ENCODE peak calls at places on chromosomes 1 and 21, in seven cellular contexts. One of them, this sample, is unnamed.

GRCh38 chr1:200887772-200888348 is 6.8 kb upstream of the INAVA start:
- ATAC-seq in stimulated activated naive CD8-positive, alpha-beta T cell treated with anti-CD3 and anti-CD28 coated beads, Interleukin-15, amount 100 ng/mL, for 72 hours: peak; percentile 48
- ATAC-seq in activated B cell treated with CpG ODN at 0.5 μM for 24 hours: no peak
- ATAC-seq in gastrocnemius medialis: no peak
- ATAC-seq in right cardiac atrium: no peak
- ATAC-seq in lower lobe of right lung: no peak
- ATAC-seq in activated CD4-positive, alpha-beta T cell treated with anti-CD3 and anti-CD28 coated beads for 36 hours: no peak
- ATAC-seq in this sample: no peak

GRCh38 chr1:220056374-220056773 is 10.1 kb upstream of the EPRS1 start:
- ATAC-seq in stimulated activated naive CD8-positive, alpha-beta T cell treated with anti-CD3 and anti-CD28 coated beads, Interleukin-15, amount 100 ng/mL, for 72 hours: peak; percentile 52
- ATAC-seq in activated B cell treated with CpG ODN at 0.5 μM for 24 hours: no peak
- ATAC-seq in gastrocnemius medialis: no peak
- ATAC-seq in right cardiac atrium: no peak
- ATAC-seq in lower lobe of right lung: no peak
- ATAC-seq in activated CD4-positive, alpha-beta T cell treated with anti-CD3 and anti-CD28 coated beads for 36 hours: no peak
- ATAC-seq in this sample: no peak

GRCh38 chr21:42248783-42249597 is 30.1 kb downstream of the ABCG1 start:
- ATAC-seq in stimulated activated naive CD8-positive, alpha-beta T cell treated with anti-CD3 and anti-CD28 coated beads, Interleukin-15, amount 100 ng/mL, for 72 hours: no peak
- ATAC-seq in activated B cell treated with CpG ODN at 0.5 μM for 24 hours: peak; percentile 92
- ATAC-seq in gastrocnemius medialis: no peak
- ATAC-seq in right cardiac atrium: no peak
- ATAC-seq in lower lobe of right lung: no peak
- ATAC-seq in activated CD4-positive, alpha-beta T cell treated with anti-CD3 and anti-CD28 coated beads for 36 hours: no peak
- ATAC-seq in this sample: no peak

GRCh38 chr21:28235169-28235892 is 757.3 kb downstream of the LTN1 start:
- ATAC-seq in stimulated activated naive CD8-positive, alpha-beta T cell treated with anti-CD3 and anti-CD28 coated beads, Interleukin-15, amount 100 ng/mL, for 72 hours: peak; percentile 37
- ATAC-seq in activated B cell treated with CpG ODN at 0.5 μM for 24 hours: no peak
- ATAC-seq in gastrocnemius medialis: no peak
- ATAC-seq in right cardiac atrium: peak; percentile 75
- ATAC-seq in lower lobe of right lung: peak; percentile 66
- ATAC-seq in activated CD4-positive, alpha-beta T cell treated with anti-CD3 and anti-CD28 coated beads for 36 hours: no peak
- ATAC-seq in this sample: peak; percentile 61

GRCh38 chr1:240804475-240804874 is 192.5 kb upstream of the GREM2 start:
- ATAC-seq in stimulated activated naive CD8-positive, alpha-beta T cell treated with anti-CD3 and anti-CD28 coated beads, Interleukin-15, amount 100 ng/mL, for 72 hours: no peak
- ATAC-seq in activated B cell treated with CpG ODN at 0.5 μM for 24 hours: no peak
- ATAC-seq in gastrocnemius medialis: no peak
- ATAC-seq in right cardiac atrium: no peak
- ATAC-seq in lower lobe of right lung: no peak
- ATAC-seq in activated CD4-positive, alpha-beta T cell treated with anti-CD3 and anti-CD28 coated beads for 36 hours: no peak
- ATAC-seq in this sample: no peak

GRCh38 chr1:224065455-224065854 is 48.5 kb upstream of the FBXO28 start:
- ATAC-seq in stimulated activated naive CD8-positive, alpha-beta T cell treated with anti-CD3 and anti-CD28 coated beads, Interleukin-15, amount 100 ng/mL, for 72 hours: no peak
- ATAC-seq in activated B cell treated with CpG ODN at 0.5 μM for 24 hours: no peak
- ATAC-seq in gastrocnemius medialis: no peak
- ATAC-seq in right cardiac atrium: no peak
- ATAC-seq in lower lobe of right lung: peak; percentile 54
- ATAC-seq in activated CD4-positive, alpha-beta T cell treated with anti-CD3 and anti-CD28 coated beads for 36 hours: no peak
- ATAC-seq in this sample: no peak

GRCh38 chr1:154406572-154406879 is 1.4 kb downstream of the IL6R start:
- ATAC-seq in stimulated activated naive CD8-positive, alpha-beta T cell treated with anti-CD3 and anti-CD28 coated beads, Interleukin-15, amount 100 ng/mL, for 72 hours: no peak
- ATAC-seq in activated B cell treated with CpG ODN at 0.5 μM for 24 hours: no peak
- ATAC-seq in gastrocnemius medialis: peak; percentile 73
- ATAC-seq in right cardiac atrium: no peak
- ATAC-seq in lower lobe of right lung: peak; percentile 1
- ATAC-seq in activated CD4-positive, alpha-beta T cell treated with anti-CD3 and anti-CD28 coated beads for 36 hours: no peak
- ATAC-seq in this sample: no peak

GRCh38 chr1:184743062-184743756 is 11.4 kb downstream of the EDEM3 start:
- ATAC-seq in stimulated activated naive CD8-positive, alpha-beta T cell treated with anti-CD3 and anti-CD28 coated beads, Interleukin-15, amount 100 ng/mL, for 72 hours: peak; percentile 98
- ATAC-seq in activated B cell treated with CpG ODN at 0.5 μM for 24 hours: no peak
- ATAC-seq in gastrocnemius medialis: no peak
- ATAC-seq in right cardiac atrium: no peak
- ATAC-seq in lower lobe of right lung: no peak
- ATAC-seq in activated CD4-positive, alpha-beta T cell treated with anti-CD3 and anti-CD28 coated beads for 36 hours: peak; percentile 90
- ATAC-seq in this sample: no peak

GRCh38 chr1:76288758-76289483 is 214.4 kb downstream of the ST6GALNAC3 start:
- ATAC-seq in stimulated activated naive CD8-positive, alpha-beta T cell treated with anti-CD3 and anti-CD28 coated beads, Interleukin-15, amount 100 ng/mL, for 72 hours: peak; percentile 71
- ATAC-seq in activated B cell treated with CpG ODN at 0.5 μM for 24 hours: no peak
- ATAC-seq in gastrocnemius medialis: no peak
- ATAC-seq in right cardiac atrium: no peak
- ATAC-seq in lower lobe of right lung: no peak
- ATAC-seq in activated CD4-positive, alpha-beta T cell treated with anti-CD3 and anti-CD28 coated beads for 36 hours: peak; percentile 31
- ATAC-seq in this sample: no peak

GRCh38 chr1:58619286-58620054 is 42.4 kb upstream of the TACSTD2 start:
- ATAC-seq in stimulated activated naive CD8-positive, alpha-beta T cell treated with anti-CD3 and anti-CD28 coated beads, Interleukin-15, amount 100 ng/mL, for 72 hours: no peak
- ATAC-seq in activated B cell treated with CpG ODN at 0.5 μM for 24 hours: no peak
- ATAC-seq in gastrocnemius medialis: peak; percentile 48
- ATAC-seq in right cardiac atrium: peak; percentile 84
- ATAC-seq in lower lobe of right lung: peak; percentile 26
- ATAC-seq in activated CD4-positive, alpha-beta T cell treated with anti-CD3 and anti-CD28 coated beads for 36 hours: no peak
- ATAC-seq in this sample: no peak

GRCh38 chr1:212514782-212515181 is 82.1 kb downstream of the NENF start:
- ATAC-seq in stimulated activated naive CD8-positive, alpha-beta T cell treated with anti-CD3 and anti-CD28 coated beads, Interleukin-15, amount 100 ng/mL, for 72 hours: peak; percentile 58
- ATAC-seq in activated B cell treated with CpG ODN at 0.5 μM for 24 hours: peak; percentile 37
- ATAC-seq in gastrocnemius medialis: no peak
- ATAC-seq in right cardiac atrium: peak; percentile 46
- ATAC-seq in lower lobe of right lung: peak; percentile 54
- ATAC-seq in activated CD4-positive, alpha-beta T cell treated with anti-CD3 and anti-CD28 coated beads for 36 hours: no peak
- ATAC-seq in this sample: peak; percentile 51

GRCh38 chr1:165161130-165161529 is 195.4 kb downstream of the LMX1A start:
- ATAC-seq in stimulated activated naive CD8-positive, alpha-beta T cell treated with anti-CD3 and anti-CD28 coated beads, Interleukin-15, amount 100 ng/mL, for 72 hours: no peak
- ATAC-seq in activated B cell treated with CpG ODN at 0.5 μM for 24 hours: no peak
- ATAC-seq in gastrocnemius medialis: no peak
- ATAC-seq in right cardiac atrium: no peak
- ATAC-seq in lower lobe of right lung: no peak
- ATAC-seq in activated CD4-positive, alpha-beta T cell treated with anti-CD3 and anti-CD28 coated beads for 36 hours: no peak
- ATAC-seq in this sample: no peak

GRCh38 chr1:155218854-155219591 is 10.5 kb downstream of the MTX1 start:
- ATAC-seq in stimulated activated naive CD8-positive, alpha-beta T cell treated with anti-CD3 and anti-CD28 coated beads, Interleukin-15, amount 100 ng/mL, for 72 hours: peak; percentile 12
- ATAC-seq in activated B cell treated with CpG ODN at 0.5 μM for 24 hours: no peak
- ATAC-seq in gastrocnemius medialis: peak; percentile 80
- ATAC-seq in right cardiac atrium: peak; percentile 71
- ATAC-seq in lower lobe of right lung: peak; percentile 76
- ATAC-seq in activated CD4-positive, alpha-beta T cell treated with anti-CD3 and anti-CD28 coated beads for 36 hours: peak; percentile 52
- ATAC-seq in this sample: peak; percentile 60

GRCh38 chr1:100794719-100795645 is 75.4 kb downstream of the VCAM1 start:
- ATAC-seq in stimulated activated naive CD8-positive, alpha-beta T cell treated with anti-CD3 and anti-CD28 coated beads, Interleukin-15, amount 100 ng/mL, for 72 hours: no peak
- ATAC-seq in activated B cell treated with CpG ODN at 0.5 μM for 24 hours: no peak
- ATAC-seq in gastrocnemius medialis: no peak
- ATAC-seq in right cardiac atrium: no peak
- ATAC-seq in lower lobe of right lung: no peak
- ATAC-seq in activated CD4-positive, alpha-beta T cell treated with anti-CD3 and anti-CD28 coated beads for 36 hours: no peak
- ATAC-seq in this sample: no peak

GRCh38 chr21:42538479-42539275 is 25.0 kb downstream of the SLC37A1 start:
- ATAC-seq in stimulated activated naive CD8-positive, alpha-beta T cell treated with anti-CD3 and anti-CD28 coated beads, Interleukin-15, amount 100 ng/mL, for 72 hours: no peak
- ATAC-seq in activated B cell treated with CpG ODN at 0.5 μM for 24 hours: no peak
- ATAC-seq in gastrocnemius medialis: no peak
- ATAC-seq in right cardiac atrium: no peak
- ATAC-seq in lower lobe of right lung: no peak
- ATAC-seq in activated CD4-positive, alpha-beta T cell treated with anti-CD3 and anti-CD28 coated beads for 36 hours: no peak
- ATAC-seq in this sample: no peak

GRCh38 chr1:42824481-42825057 is 7.4 kb upstream of the SVBP start:
- ATAC-seq in stimulated activated naive CD8-positive, alpha-beta T cell treated with anti-CD3 and anti-CD28 coated beads, Interleukin-15, amount 100 ng/mL, for 72 hours: no peak
- ATAC-seq in activated B cell treated with CpG ODN at 0.5 μM for 24 hours: no peak
- ATAC-seq in gastrocnemius medialis: no peak
- ATAC-seq in right cardiac atrium: no peak
- ATAC-seq in lower lobe of right lung: no peak
- ATAC-seq in activated CD4-positive, alpha-beta T cell treated with anti-CD3 and anti-CD28 coated beads for 36 hours: no peak
- ATAC-seq in this sample: no peak

GRCh38 chr1:230113605-230114241 is 46.7 kb downstream of the GALNT2 start:
- ATAC-seq in stimulated activated naive CD8-positive, alpha-beta T cell treated with anti-CD3 and anti-CD28 coated beads, Interleukin-15, amount 100 ng/mL, for 72 hours: no peak
- ATAC-seq in activated B cell treated with CpG ODN at 0.5 μM for 24 hours: no peak
- ATAC-seq in gastrocnemius medialis: peak; percentile 78
- ATAC-seq in right cardiac atrium: peak; percentile 90
- ATAC-seq in lower lobe of right lung: peak; percentile 82
- ATAC-seq in activated CD4-positive, alpha-beta T cell treated with anti-CD3 and anti-CD28 coated beads for 36 hours: no peak
- ATAC-seq in this sample: peak; percentile 63

GRCh38 chr21:45699251-45699942 is 55.9 kb downstream of the PCBP3 start:
- ATAC-seq in stimulated activated naive CD8-positive, alpha-beta T cell treated with anti-CD3 and anti-CD28 coated beads, Interleukin-15, amount 100 ng/mL, for 72 hours: peak; percentile 83
- ATAC-seq in activated B cell treated with CpG ODN at 0.5 μM for 24 hours: no peak
- ATAC-seq in gastrocnemius medialis: no peak
- ATAC-seq in right cardiac atrium: no peak
- ATAC-seq in lower lobe of right lung: no peak
- ATAC-seq in activated CD4-positive, alpha-beta T cell treated with anti-CD3 and anti-CD28 coated beads for 36 hours: peak; percentile 78
- ATAC-seq in this sample: no peak

GRCh38 chr1:64744492-64745180 is at the start of gene RAVER2:
- ATAC-seq in stimulated activated naive CD8-positive, alpha-beta T cell treated with anti-CD3 and anti-CD28 coated beads, Interleukin-15, amount 100 ng/mL, for 72 hours: peak; percentile 85
- ATAC-seq in activated B cell treated with CpG ODN at 0.5 μM for 24 hours: peak; percentile 79
- ATAC-seq in gastrocnemius medialis: peak; percentile 68
- ATAC-seq in right cardiac atrium: peak; percentile 93
- ATAC-seq in lower lobe of right lung: peak; percentile 92
- ATAC-seq in activated CD4-positive, alpha-beta T cell treated with anti-CD3 and anti-CD28 coated beads for 36 hours: peak; percentile 79
- ATAC-seq in this sample: peak; percentile 94

GRCh38 chr1:89754518-89754917 is 66.3 kb upstream of the LRRC8D start:
- ATAC-seq in stimulated activated naive CD8-positive, alpha-beta T cell treated with anti-CD3 and anti-CD28 coated beads, Interleukin-15, amount 100 ng/mL, for 72 hours: peak; percentile 65
- ATAC-seq in activated B cell treated with CpG ODN at 0.5 μM for 24 hours: no peak
- ATAC-seq in gastrocnemius medialis: no peak
- ATAC-seq in right cardiac atrium: peak; percentile 31
- ATAC-seq in lower lobe of right lung: peak; percentile 63
- ATAC-seq in activated CD4-positive, alpha-beta T cell treated with anti-CD3 and anti-CD28 coated beads for 36 hours: peak; percentile 45
- ATAC-seq in this sample: no peak

GRCh38 chr1:46396429-46397398 is 2.6 kb downstream of the FAAH start:
- ATAC-seq in stimulated activated naive CD8-positive, alpha-beta T cell treated with anti-CD3 and anti-CD28 coated beads, Interleukin-15, amount 100 ng/mL, for 72 hours: no peak
- ATAC-seq in activated B cell treated with CpG ODN at 0.5 μM for 24 hours: no peak
- ATAC-seq in gastrocnemius medialis: no peak
- ATAC-seq in right cardiac atrium: peak; percentile 20
- ATAC-seq in lower lobe of right lung: no peak
- ATAC-seq in activated CD4-positive, alpha-beta T cell treated with anti-CD3 and anti-CD28 coated beads for 36 hours: no peak
- ATAC-seq in this sample: no peak

GRCh38 chr1:206524739-206525364 is 17.5 kb downstream of the RASSF5 start:
- ATAC-seq in stimulated activated naive CD8-positive, alpha-beta T cell treated with anti-CD3 and anti-CD28 coated beads, Interleukin-15, amount 100 ng/mL, for 72 hours: peak; percentile 49
- ATAC-seq in activated B cell treated with CpG ODN at 0.5 μM for 24 hours: peak; percentile 14
- ATAC-seq in gastrocnemius medialis: no peak
- ATAC-seq in right cardiac atrium: peak; percentile 33
- ATAC-seq in lower lobe of right lung: no peak
- ATAC-seq in activated CD4-positive, alpha-beta T cell treated with anti-CD3 and anti-CD28 coated beads for 36 hours: peak; percentile 73
- ATAC-seq in this sample: no peak

GRCh38 chr1:214574598-214575411 is 23.4 kb upstream of the PTPN14 start:
- ATAC-seq in stimulated activated naive CD8-positive, alpha-beta T cell treated with anti-CD3 and anti-CD28 coated beads, Interleukin-15, amount 100 ng/mL, for 72 hours: no peak
- ATAC-seq in activated B cell treated with CpG ODN at 0.5 μM for 24 hours: no peak
- ATAC-seq in gastrocnemius medialis: no peak
- ATAC-seq in right cardiac atrium: no peak
- ATAC-seq in lower lobe of right lung: no peak
- ATAC-seq in activated CD4-positive, alpha-beta T cell treated with anti-CD3 and anti-CD28 coated beads for 36 hours: no peak
- ATAC-seq in this sample: no peak

GRCh38 chr1:18110968-18111367 is 3.4 kb downstream of the IGSF21 start:
- ATAC-seq in stimulated activated naive CD8-positive, alpha-beta T cell treated with anti-CD3 and anti-CD28 coated beads, Interleukin-15, amount 100 ng/mL, for 72 hours: peak; percentile 58
- ATAC-seq in activated B cell treated with CpG ODN at 0.5 μM for 24 hours: no peak
- ATAC-seq in gastrocnemius medialis: no peak
- ATAC-seq in right cardiac atrium: peak; percentile 28
- ATAC-seq in lower lobe of right lung: peak; percentile 18
- ATAC-seq in activated CD4-positive, alpha-beta T cell treated with anti-CD3 and anti-CD28 coated beads for 36 hours: peak; percentile 75
- ATAC-seq in this sample: no peak

GRCh38 chr1:41767534-41767933 is 151.2 kb downstream of the HIVEP3 start:
- ATAC-seq in stimulated activated naive CD8-positive, alpha-beta T cell treated with anti-CD3 and anti-CD28 coated beads, Interleukin-15, amount 100 ng/mL, for 72 hours: no peak
- ATAC-seq in activated B cell treated with CpG ODN at 0.5 μM for 24 hours: no peak
- ATAC-seq in gastrocnemius medialis: no peak
- ATAC-seq in right cardiac atrium: no peak
- ATAC-seq in lower lobe of right lung: peak; percentile 46
- ATAC-seq in activated CD4-positive, alpha-beta T cell treated with anti-CD3 and anti-CD28 coated beads for 36 hours: no peak
- ATAC-seq in this sample: no peak

GRCh38 chr1:42311138-42311537 is 23.9 kb downstream of the FOXJ3 start:
- ATAC-seq in stimulated activated naive CD8-positive, alpha-beta T cell treated with anti-CD3 and anti-CD28 coated beads, Interleukin-15, amount 100 ng/mL, for 72 hours: no peak
- ATAC-seq in activated B cell treated with CpG ODN at 0.5 μM for 24 hours: no peak
- ATAC-seq in gastrocnemius medialis: no peak
- ATAC-seq in right cardiac atrium: no peak
- ATAC-seq in lower lobe of right lung: no peak
- ATAC-seq in activated CD4-positive, alpha-beta T cell treated with anti-CD3 and anti-CD28 coated beads for 36 hours: peak; percentile 87
- ATAC-seq in this sample: no peak

GRCh38 chr21:32298148-32298559 is 501 bp upstream of the MRAP start:
- ATAC-seq in stimulated activated naive CD8-positive, alpha-beta T cell treated with anti-CD3 and anti-CD28 coated beads, Interleukin-15, amount 100 ng/mL, for 72 hours: no peak
- ATAC-seq in activated B cell treated with CpG ODN at 0.5 μM for 24 hours: no peak
- ATAC-seq in gastrocnemius medialis: peak; percentile 36
- ATAC-seq in right cardiac atrium: peak; percentile 86
- ATAC-seq in lower lobe of right lung: peak; percentile 41
- ATAC-seq in activated CD4-positive, alpha-beta T cell treated with anti-CD3 and anti-CD28 coated beads for 36 hours: no peak
- ATAC-seq in this sample: peak; percentile 57

This sample was measured in gastroesophageal sphincter.